ENCODE peak calls at places on chromosomes 2 and 18, in nine cellular contexts. One of them, this sample, is unnamed.

GRCh38 chr2:235514627-235515363 is 21.0 kb downstream of the AGAP1 start:
- DNase-seq in midbrain: no peak
- DNase-seq in activated T-cell treated with anti-CD3 and anti-CD28 coated beads, Interleukin-2, amount 50 U/mL, for 48 hours: no peak
- DNase-seq in H1: no peak
- DNase-seq in HEK293T: no peak
- DNase-seq in NCI-H1417: no peak
- DNase-seq in NCI-H69: peak
- DNase-seq in islet precursor cell: peak
- DNase-seq in KG1: no peak
- DNase-seq in this sample: no peak

GRCh38 chr2:178513876-178514275 is 33.6 kb downstream of the PLEKHA3 start:
- DNase-seq in islet precursor cell: no peak
- DNase-seq in midbrain: no peak
- DNase-seq in activated T-cell treated with anti-CD3 and anti-CD28 coated beads, Interleukin-2, amount 50 U/mL, for 48 hours: no peak
- DNase-seq in NCI-H69: no peak
- DNase-seq in NCI-H1417: no peak
- DNase-seq in HEK293T: no peak
- DNase-seq in KG1: no peak
- DNase-seq in H1: no peak
- DNase-seq in this sample: no peak

GRCh38 chr2:73494031-73494430 is 108.4 kb downstream of the ALMS1 start:
- DNase-seq in NCI-H69: no peak
- DNase-seq in HEK293T: no peak
- DNase-seq in midbrain: no peak
- DNase-seq in KG1: no peak
- DNase-seq in H1: no peak
- DNase-seq in activated T-cell treated with anti-CD3 and anti-CD28 coated beads, Interleukin-2, amount 50 U/mL, for 48 hours: no peak
- DNase-seq in NCI-H1417: no peak
- DNase-seq in islet precursor cell: peak
- DNase-seq in this sample: no peak

GRCh38 chr2:75548036-75548573 is 12.6 kb downstream of the EVA1A start:
- DNase-seq in midbrain: no peak
- DNase-seq in NCI-H69: peak
- DNase-seq in NCI-H1417: no peak
- DNase-seq in H1: no peak
- DNase-seq in islet precursor cell: no peak
- DNase-seq in activated T-cell treated with anti-CD3 and anti-CD28 coated beads, Interleukin-2, amount 50 U/mL, for 48 hours: no peak
- DNase-seq in HEK293T: no peak
- DNase-seq in KG1: no peak
- DNase-seq in this sample: no peak

GRCh38 chr2:160752475-160753330 is 259.1 kb upstream of the RBMS1 start:
- DNase-seq in KG1: no peak
- DNase-seq in HEK293T: no peak
- DNase-seq in NCI-H69: no peak
- DNase-seq in islet precursor cell: peak
- DNase-seq in NCI-H1417: no peak
- DNase-seq in activated T-cell treated with anti-CD3 and anti-CD28 coated beads, Interleukin-2, amount 50 U/mL, for 48 hours: no peak
- DNase-seq in midbrain: no peak
- DNase-seq in H1: no peak
- DNase-seq in this sample: no peak

GRCh38 chr2:239729681-239730566 is 295.2 kb downstream of the NDUFA10 start:
- DNase-seq in NCI-H1417: no peak
- DNase-seq in HEK293T: no peak
- DNase-seq in H1: no peak
- DNase-seq in NCI-H69: no peak
- DNase-seq in KG1: no peak
- DNase-seq in midbrain: no peak
- DNase-seq in islet precursor cell: no peak
- DNase-seq in activated T-cell treated with anti-CD3 and anti-CD28 coated beads, Interleukin-2, amount 50 U/mL, for 48 hours: no peak
- DNase-seq in this sample: no peak

GRCh38 chr18:75161629-75162028 is 47.3 kb downstream of the PTGR3 start:
- DNase-seq in activated T-cell treated with anti-CD3 and anti-CD28 coated beads, Interleukin-2, amount 50 U/mL, for 48 hours: no peak
- DNase-seq in KG1: peak
- DNase-seq in midbrain: peak
- DNase-seq in NCI-H69: peak
- DNase-seq in H1: no peak
- DNase-seq in NCI-H1417: peak
- DNase-seq in HEK293T: no peak
- DNase-seq in islet precursor cell: no peak
- DNase-seq in this sample: no peak

GRCh38 chr2:170739048-170739447 is 23.9 kb downstream of the SP5 start:
- DNase-seq in activated T-cell treated with anti-CD3 and anti-CD28 coated beads, Interleukin-2, amount 50 U/mL, for 48 hours: no peak
- DNase-seq in islet precursor cell: no peak
- DNase-seq in NCI-H1417: no peak
- DNase-seq in midbrain: no peak
- DNase-seq in HEK293T: no peak
- DNase-seq in KG1: no peak
- DNase-seq in NCI-H69: no peak
- DNase-seq in H1: no peak
- DNase-seq in this sample: no peak

GRCh38 chr18:62282188-62282629 is 42.9 kb upstream of the TNFRSF11A start:
- DNase-seq in islet precursor cell: no peak
- DNase-seq in KG1: no peak
- DNase-seq in HEK293T: no peak
- DNase-seq in H1: no peak
- DNase-seq in NCI-H69: no peak
- DNase-seq in activated T-cell treated with anti-CD3 and anti-CD28 coated beads, Interleukin-2, amount 50 U/mL, for 48 hours: no peak
- DNase-seq in midbrain: no peak
- DNase-seq in NCI-H1417: no peak
- DNase-seq in this sample: no peak

GRCh38 chr18:6039055-6039454 is 143.7 kb upstream of the TMEM200C start:
- DNase-seq in NCI-H1417: no peak
- DNase-seq in midbrain: no peak
- DNase-seq in NCI-H69: peak
- DNase-seq in H1: no peak
- DNase-seq in activated T-cell treated with anti-CD3 and anti-CD28 coated beads, Interleukin-2, amount 50 U/mL, for 48 hours: no peak
- DNase-seq in KG1: no peak
- DNase-seq in islet precursor cell: no peak
- DNase-seq in HEK293T: no peak
- DNase-seq in this sample: no peak

GRCh38 chr18:50559750-50560680 is at the start of gene MAPK4:
- DNase-seq in HEK293T: peak
- DNase-seq in NCI-H69: peak
- DNase-seq in islet precursor cell: peak
- DNase-seq in midbrain: peak
- DNase-seq in KG1: no peak
- DNase-seq in activated T-cell treated with anti-CD3 and anti-CD28 coated beads, Interleukin-2, amount 50 U/mL, for 48 hours: peak
- DNase-seq in NCI-H1417: peak
- DNase-seq in H1: no peak
- DNase-seq in this sample: no peak

GRCh38 chr2:11398710-11399109 is 54.3 kb upstream of the ROCK2 start:
- DNase-seq in H1: no peak
- DNase-seq in KG1: no peak
- DNase-seq in activated T-cell treated with anti-CD3 and anti-CD28 coated beads, Interleukin-2, amount 50 U/mL, for 48 hours: no peak
- DNase-seq in NCI-H1417: peak
- DNase-seq in HEK293T: no peak
- DNase-seq in islet precursor cell: no peak
- DNase-seq in NCI-H69: peak
- DNase-seq in midbrain: no peak
- DNase-seq in this sample: no peak

GRCh38 chr2:16546128-16546754 is 119.4 kb downstream of the CYRIA start:
- DNase-seq in midbrain: peak
- DNase-seq in NCI-H69: no peak
- DNase-seq in NCI-H1417: no peak
- DNase-seq in HEK293T: peak
- DNase-seq in activated T-cell treated with anti-CD3 and anti-CD28 coated beads, Interleukin-2, amount 50 U/mL, for 48 hours: no peak
- DNase-seq in islet precursor cell: peak
- DNase-seq in H1: no peak
- DNase-seq in KG1: peak
- DNase-seq in this sample: no peak

GRCh38 chr18:11981633-11982366 is 493 bp downstream of the IMPA2 start:
- DNase-seq in H1: no peak
- DNase-seq in HEK293T: peak
- DNase-seq in activated T-cell treated with anti-CD3 and anti-CD28 coated beads, Interleukin-2, amount 50 U/mL, for 48 hours: peak
- DNase-seq in NCI-H1417: peak
- DNase-seq in midbrain: peak
- DNase-seq in islet precursor cell: peak
- DNase-seq in KG1: no peak
- DNase-seq in NCI-H69: peak
- DNase-seq in this sample: no peak

GRCh38 chr2:89767581-89768435 is 1076.3 kb downstream of the RPIA start:
- DNase-seq in activated T-cell treated with anti-CD3 and anti-CD28 coated beads, Interleukin-2, amount 50 U/mL, for 48 hours: no peak
- DNase-seq in islet precursor cell: peak
- DNase-seq in KG1: no peak
- DNase-seq in NCI-H69: no peak
- DNase-seq in HEK293T: no peak
- DNase-seq in NCI-H1417: no peak
- DNase-seq in midbrain: no peak
- DNase-seq in H1: no peak
- DNase-seq in this sample: no peak

GRCh38 chr18:13612111-13612997 is 114.0 kb downstream of the FAM210A start:
- DNase-seq in H1: no peak
- DNase-seq in NCI-H69: peak
- DNase-seq in NCI-H1417: no peak
- DNase-seq in KG1: peak
- DNase-seq in midbrain: peak
- DNase-seq in activated T-cell treated with anti-CD3 and anti-CD28 coated beads, Interleukin-2, amount 50 U/mL, for 48 hours: peak
- DNase-seq in islet precursor cell: no peak
- DNase-seq in HEK293T: no peak
- DNase-seq in this sample: peak

GRCh38 chr2:120231974-120232635 is 8.9 kb upstream of the TMEM185B start:
- DNase-seq in NCI-H1417: no peak
- DNase-seq in H1: no peak
- DNase-seq in HEK293T: no peak
- DNase-seq in activated T-cell treated with anti-CD3 and anti-CD28 coated beads, Interleukin-2, amount 50 U/mL, for 48 hours: peak
- DNase-seq in KG1: no peak
- DNase-seq in islet precursor cell: peak
- DNase-seq in midbrain: peak
- DNase-seq in NCI-H69: no peak
- DNase-seq in this sample: no peak

GRCh38 chr2:5387421-5387820 is 304.8 kb upstream of the SOX11 start:
- DNase-seq in H1: no peak
- DNase-seq in NCI-H69: peak
- DNase-seq in KG1: no peak
- DNase-seq in activated T-cell treated with anti-CD3 and anti-CD28 coated beads, Interleukin-2, amount 50 U/mL, for 48 hours: no peak
- DNase-seq in HEK293T: no peak
- DNase-seq in islet precursor cell: no peak
- DNase-seq in NCI-H1417: no peak
- DNase-seq in midbrain: no peak
- DNase-seq in this sample: no peak

GRCh38 chr2:100978582-100979051 is 23.5 kb upstream of the RPL31 start:
- DNase-seq in midbrain: no peak
- DNase-seq in activated T-cell treated with anti-CD3 and anti-CD28 coated beads, Interleukin-2, amount 50 U/mL, for 48 hours: no peak
- DNase-seq in H1: no peak
- DNase-seq in HEK293T: no peak
- DNase-seq in NCI-H1417: no peak
- DNase-seq in KG1: no peak
- DNase-seq in islet precursor cell: no peak
- DNase-seq in NCI-H69: peak
- DNase-seq in this sample: no peak

GRCh38 chr2:114127372-114127771 is 237.5 kb downstream of the ACTR3 start:
- DNase-seq in activated T-cell treated with anti-CD3 and anti-CD28 coated beads, Interleukin-2, amount 50 U/mL, for 48 hours: no peak
- DNase-seq in HEK293T: no peak
- DNase-seq in midbrain: no peak
- DNase-seq in NCI-H69: no peak
- DNase-seq in NCI-H1417: no peak
- DNase-seq in islet precursor cell: no peak
- DNase-seq in H1: no peak
- DNase-seq in KG1: no peak
- DNase-seq in this sample: no peak

GRCh38 chr2:128404709-128405466 is 86.2 kb upstream of the HS6ST1 start:
- DNase-seq in activated T-cell treated with anti-CD3 and anti-CD28 coated beads, Interleukin-2, amount 50 U/mL, for 48 hours: no peak
- DNase-seq in H1: no peak
- DNase-seq in HEK293T: no peak
- DNase-seq in NCI-H69: no peak
- DNase-seq in NCI-H1417: no peak
- DNase-seq in midbrain: no peak
- DNase-seq in KG1: no peak
- DNase-seq in islet precursor cell: peak
- DNase-seq in this sample: no peak

GRCh38 chr18:48948112-48949050 is 2.4 kb downstream of the SMAD7 start:
- DNase-seq in NCI-H1417: peak
- DNase-seq in KG1: no peak
- DNase-seq in NCI-H69: peak
- DNase-seq in midbrain: peak
- DNase-seq in H1: no peak
- DNase-seq in islet precursor cell: peak
- DNase-seq in HEK293T: peak
- DNase-seq in activated T-cell treated with anti-CD3 and anti-CD28 coated beads, Interleukin-2, amount 50 U/mL, for 48 hours: peak
- DNase-seq in this sample: no peak

GRCh38 chr2:241821460-241822263 is 12.7 kb downstream of the NEU4 start:
- DNase-seq in midbrain: no peak
- DNase-seq in NCI-H69: no peak
- DNase-seq in HEK293T: no peak
- DNase-seq in NCI-H1417: no peak
- DNase-seq in H1: no peak
- DNase-seq in KG1: no peak
- DNase-seq in islet precursor cell: peak
- DNase-seq in activated T-cell treated with anti-CD3 and anti-CD28 coated beads, Interleukin-2, amount 50 U/mL, for 48 hours: peak
- DNase-seq in this sample: no peak

GRCh38 chr2:239329284-239329971 is 71.4 kb downstream of the HDAC4 start:
- DNase-seq in KG1: no peak
- DNase-seq in NCI-H1417: no peak
- DNase-seq in activated T-cell treated with anti-CD3 and anti-CD28 coated beads, Interleukin-2, amount 50 U/mL, for 48 hours: no peak
- DNase-seq in HEK293T: no peak
- DNase-seq in midbrain: peak
- DNase-seq in islet precursor cell: peak
- DNase-seq in H1: no peak
- DNase-seq in NCI-H69: no peak
- DNase-seq in this sample: no peak

GRCh38 chr2:130936451-130936850 is 99.7 kb downstream of the ARHGEF4 start:
- DNase-seq in KG1: no peak
- DNase-seq in NCI-H69: no peak
- DNase-seq in midbrain: no peak
- DNase-seq in HEK293T: no peak
- DNase-seq in islet precursor cell: no peak
- DNase-seq in activated T-cell treated with anti-CD3 and anti-CD28 coated beads, Interleukin-2, amount 50 U/mL, for 48 hours: no peak
- DNase-seq in NCI-H1417: no peak
- DNase-seq in H1: no peak
- DNase-seq in this sample: no peak

GRCh38 chr2:95278051-95278471 is 3.8 kb downstream of the PROM2 start:
- DNase-seq in islet precursor cell: no peak
- DNase-seq in activated T-cell treated with anti-CD3 and anti-CD28 coated beads, Interleukin-2, amount 50 U/mL, for 48 hours: no peak
- DNase-seq in KG1: no peak
- DNase-seq in NCI-H69: no peak
- DNase-seq in NCI-H1417: no peak
- DNase-seq in H1: no peak
- DNase-seq in HEK293T: no peak
- DNase-seq in midbrain: no peak
- DNase-seq in this sample: no peak

GRCh38 chr2:46873632-46874068 is 42.0 kb downstream of the MCFD2 start:
- DNase-seq in HEK293T: peak
- DNase-seq in NCI-H69: peak
- DNase-seq in islet precursor cell: peak
- DNase-seq in activated T-cell treated with anti-CD3 and anti-CD28 coated beads, Interleukin-2, amount 50 U/mL, for 48 hours: peak
- DNase-seq in H1: peak
- DNase-seq in KG1: no peak
- DNase-seq in midbrain: no peak
- DNase-seq in NCI-H1417: no peak
- DNase-seq in this sample: no peak

GRCh38 chr2:858646-859045 is 92.0 kb upstream of the SNTG2 start:
- DNase-seq in islet precursor cell: peak
- DNase-seq in H1: no peak
- DNase-seq in midbrain: no peak
- DNase-seq in NCI-H69: no peak
- DNase-seq in NCI-H1417: no peak
- DNase-seq in KG1: no peak
- DNase-seq in activated T-cell treated with anti-CD3 and anti-CD28 coated beads, Interleukin-2, amount 50 U/mL, for 48 hours: no peak
- DNase-seq in HEK293T: no peak
- DNase-seq in this sample: no peak

GRCh38 chr2:19769513-19769912 is 132.3 kb downstream of the TTC32 start:
- DNase-seq in KG1: no peak
- DNase-seq in H1: no peak
- DNase-seq in midbrain: no peak
- DNase-seq in HEK293T: no peak
- DNase-seq in activated T-cell treated with anti-CD3 and anti-CD28 coated beads, Interleukin-2, amount 50 U/mL, for 48 hours: no peak
- DNase-seq in islet precursor cell: no peak
- DNase-seq in NCI-H1417: no peak
- DNase-seq in NCI-H69: no peak
- DNase-seq in this sample: no peak

GRCh38 chr2:19763731-19764130 is 138.1 kb downstream of the TTC32 start:
- DNase-seq in activated T-cell treated with anti-CD3 and anti-CD28 coated beads, Interleukin-2, amount 50 U/mL, for 48 hours: no peak
- DNase-seq in HEK293T: no peak
- DNase-seq in islet precursor cell: no peak
- DNase-seq in NCI-H69: no peak
- DNase-seq in H1: no peak
- DNase-seq in KG1: no peak
- DNase-seq in midbrain: no peak
- DNase-seq in NCI-H1417: no peak
- DNase-seq in this sample: no peak

GRCh38 chr2:28608061-28608828 is 112.4 kb downstream of the PLB1 start:
- DNase-seq in HEK293T: no peak
- DNase-seq in NCI-H1417: no peak
- DNase-seq in midbrain: no peak
- DNase-seq in NCI-H69: peak
- DNase-seq in activated T-cell treated with anti-CD3 and anti-CD28 coated beads, Interleukin-2, amount 50 U/mL, for 48 hours: no peak
- DNase-seq in KG1: no peak
- DNase-seq in H1: no peak
- DNase-seq in islet precursor cell: no peak
- DNase-seq in this sample: no peak

This sample was measured in nucleus accumbens.